ENCODE peak calls at places on chromosomes 4 and X, in six cellular contexts. One of them, this sample, is unnamed.

GRCh38 chr4:122922877-122923511 is 597 bp upstream of the NUDT6 start:
- DNase-seq in CD8-positive, alpha-beta T cell: peak; percentile 75
- DNase-seq in aorta: peak; percentile 91
- DNase-seq in activated CD4-positive, alpha-beta T cell treated with anti-CD3 and anti-CD28 coated beads, Interleukin-2, amount 10 ng/mL, durations not matched to agents 7 days and 5 days: peak; percentile 93
- DNase-seq in tibial artery: peak; percentile 82
- DNase-seq in lower leg skin: peak; percentile 85
- DNase-seq in this sample: peak; percentile 79

GRCh38 chr4:136150046-136150445 is 1382.2 kb downstream of the PCDH18 start:
- DNase-seq in CD8-positive, alpha-beta T cell: no peak
- DNase-seq in aorta: no peak
- DNase-seq in activated CD4-positive, alpha-beta T cell treated with anti-CD3 and anti-CD28 coated beads, Interleukin-2, amount 10 ng/mL, durations not matched to agents 7 days and 5 days: no peak
- DNase-seq in tibial artery: no peak
- DNase-seq in lower leg skin: no peak
- DNase-seq in this sample: no peak

GRCh38 chr4:52100062-52100461 is 49.0 kb downstream of the SPATA18 start:
- DNase-seq in CD8-positive, alpha-beta T cell: no peak
- DNase-seq in aorta: no peak
- DNase-seq in activated CD4-positive, alpha-beta T cell treated with anti-CD3 and anti-CD28 coated beads, Interleukin-2, amount 10 ng/mL, durations not matched to agents 7 days and 5 days: no peak
- DNase-seq in tibial artery: no peak
- DNase-seq in lower leg skin: no peak
- DNase-seq in this sample: no peak

GRCh38 chr4:112853662-112854256 is 195.7 kb upstream of the ANK2 start:
- DNase-seq in CD8-positive, alpha-beta T cell: no peak
- DNase-seq in aorta: no peak
- DNase-seq in activated CD4-positive, alpha-beta T cell treated with anti-CD3 and anti-CD28 coated beads, Interleukin-2, amount 10 ng/mL, durations not matched to agents 7 days and 5 days: no peak
- DNase-seq in tibial artery: no peak
- DNase-seq in lower leg skin: no peak
- DNase-seq in this sample: no peak

GRCh38 chr4:6122496-6122895 is 77.9 kb downstream of the JAKMIP1 start:
- DNase-seq in CD8-positive, alpha-beta T cell: no peak
- DNase-seq in aorta: no peak
- DNase-seq in activated CD4-positive, alpha-beta T cell treated with anti-CD3 and anti-CD28 coated beads, Interleukin-2, amount 10 ng/mL, durations not matched to agents 7 days and 5 days: no peak
- DNase-seq in tibial artery: no peak
- DNase-seq in lower leg skin: no peak
- DNase-seq in this sample: no peak

GRCh38 chr4:62087706-62088105 is 887.6 kb downstream of the ADGRL3 start:
- DNase-seq in CD8-positive, alpha-beta T cell: no peak
- DNase-seq in aorta: no peak
- DNase-seq in activated CD4-positive, alpha-beta T cell treated with anti-CD3 and anti-CD28 coated beads, Interleukin-2, amount 10 ng/mL, durations not matched to agents 7 days and 5 days: no peak
- DNase-seq in tibial artery: no peak
- DNase-seq in lower leg skin: no peak
- DNase-seq in this sample: no peak

GRCh38 chr4:140865830-140866229 is 109.6 kb upstream of the TBC1D9 start:
- DNase-seq in CD8-positive, alpha-beta T cell: no peak
- DNase-seq in aorta: no peak
- DNase-seq in activated CD4-positive, alpha-beta T cell treated with anti-CD3 and anti-CD28 coated beads, Interleukin-2, amount 10 ng/mL, durations not matched to agents 7 days and 5 days: no peak
- DNase-seq in tibial artery: no peak
- DNase-seq in lower leg skin: no peak
- DNase-seq in this sample: no peak

GRCh38 chr4:156547439-156547838 is 424.2 kb downstream of the PDGFC start:
- DNase-seq in CD8-positive, alpha-beta T cell: no peak
- DNase-seq in aorta: no peak
- DNase-seq in activated CD4-positive, alpha-beta T cell treated with anti-CD3 and anti-CD28 coated beads, Interleukin-2, amount 10 ng/mL, durations not matched to agents 7 days and 5 days: no peak
- DNase-seq in tibial artery: no peak
- DNase-seq in lower leg skin: no peak
- DNase-seq in this sample: no peak

GRCh38 chr4:176467011-176467410 is 147.2 kb downstream of the SPCS3 start:
- DNase-seq in CD8-positive, alpha-beta T cell: no peak
- DNase-seq in aorta: no peak
- DNase-seq in activated CD4-positive, alpha-beta T cell treated with anti-CD3 and anti-CD28 coated beads, Interleukin-2, amount 10 ng/mL, durations not matched to agents 7 days and 5 days: no peak
- DNase-seq in tibial artery: no peak
- DNase-seq in lower leg skin: no peak
- DNase-seq in this sample: no peak

GRCh38 chr4:84825701-84826100 is 140.8 kb downstream of the WDFY3 start:
- DNase-seq in CD8-positive, alpha-beta T cell: no peak
- DNase-seq in aorta: no peak
- DNase-seq in activated CD4-positive, alpha-beta T cell treated with anti-CD3 and anti-CD28 coated beads, Interleukin-2, amount 10 ng/mL, durations not matched to agents 7 days and 5 days: no peak
- DNase-seq in tibial artery: no peak
- DNase-seq in lower leg skin: no peak
- DNase-seq in this sample: no peak

GRCh38 chrX:47143894-47144625 is 442 bp downstream of the NDUFB11 start:
- DNase-seq in CD8-positive, alpha-beta T cell: no peak
- DNase-seq in aorta: peak; percentile 60
- DNase-seq in activated CD4-positive, alpha-beta T cell treated with anti-CD3 and anti-CD28 coated beads, Interleukin-2, amount 10 ng/mL, durations not matched to agents 7 days and 5 days: no peak
- DNase-seq in tibial artery: no peak
- DNase-seq in lower leg skin: peak; percentile 21
- DNase-seq in this sample: no peak

GRCh38 chr4:183721207-183722081 is 62.4 kb downstream of the TRAPPC11 start:
- DNase-seq in CD8-positive, alpha-beta T cell: no peak
- DNase-seq in aorta: peak; percentile 69
- DNase-seq in activated CD4-positive, alpha-beta T cell treated with anti-CD3 and anti-CD28 coated beads, Interleukin-2, amount 10 ng/mL, durations not matched to agents 7 days and 5 days: peak; percentile 44
- DNase-seq in tibial artery: no peak
- DNase-seq in lower leg skin: no peak
- DNase-seq in this sample: peak; percentile 44